ENCODE peak calls at places on chromosomes 16 and 17, in seven cellular contexts. X is effector memory CD8-positive, alpha-beta T cell; A is esophagus squamous epithelium; R is anterior cingulate cortex; S is stimulated activated CD4-positive, alpha-beta T cell treated with anti-CD3 and anti-CD28 coated beads, TNF-alpha, amount 100 ng/mL, for 1 hour; I is activated CD4-positive, alpha-beta T cell treated with anti-CD3 and anti-CD28 coated beads, Interleukin-2, amount 50 U/mL, for 4 hours; J is occipital lobe. G is an unnamed sample.

GRCh38 chr17:51668155-51668962 is 408.0 kb downstream of the UTP18 start:
- DNase-seq in A (no peak), S (no peak), I (no peak), R (no peak), X (no peak), J (no peak), G (no peak)

GRCh38 chr16:31354394-31355291 is at the start of gene ITGAX:
- DNase-seq in S (no peak), J (no peak), I (peak), R (no peak), A (no peak), X (peak), G (peak)

GRCh38 chr16:77238593-77238992 is 39.4 kb downstream of the SYCE1L start:
- DNase-seq in X (no peak), A (no peak), R (no peak), I (no peak), S (no peak), J (no peak), G (no peak)

GRCh38 chr16:53664724-53665345 is 38.8 kb downstream of the RPGRIP1L start:
- DNase-seq in A (no peak), X (no peak), I (no peak), R (no peak), S (no peak), J (no peak), G (no peak)

GRCh38 chr17:39244600-39245570 is 19.1 kb upstream of the STAC2 start:
- DNase-seq in I (peak), J (peak), X (peak), A (peak), R (peak), S (peak), G (peak)

GRCh38 chr17:64441772-64442549 is 7.0 kb upstream of the MILR1 start:
- DNase-seq in R (no peak), J (no peak), A (no peak), I (no peak), X (no peak), S (no peak), G (no peak)

GRCh38 chr17:60952747-60953146 is 275.1 kb downstream of the BCAS3 start:
- DNase-seq in X (no peak), S (no peak), I (no peak), R (no peak), J (no peak), A (no peak), G (no peak)

GRCh38 chr17:47820023-47820789 is 1.4 kb downstream of the OSBPL7 start:
- DNase-seq in J (no peak), S (no peak), A (no peak), I (no peak), R (no peak), X (no peak), G (no peak)

GRCh38 chr16:64459821-64460220 is 662.0 kb downstream of the CDH11 start:
- DNase-seq in R (no peak), S (no peak), I (no peak), J (no peak), A (no peak), X (no peak), G (no peak)

GRCh38 chr17:46044286-46044928 is 45.4 kb downstream of the STH start:
- DNase-seq in S (peak), A (no peak), R (peak), I (peak), J (peak), X (peak), G (no peak)

GRCh38 chr17:58265902-58266875 is 14.5 kb downstream of the MPO start:
- DNase-seq in X (no peak), R (no peak), J (no peak), A (no peak), S (no peak), I (no peak), G (peak)

GRCh38 chr16:8581923-8582580 is 8.3 kb downstream of the TMEM114 start:
- DNase-seq in A (no peak), S (no peak), R (no peak), I (no peak), J (peak), X (no peak), G (no peak)

GRCh38 chr16:74521691-74522090 is 85.2 kb downstream of the GLG1 start:
- DNase-seq in S (no peak), I (no peak), X (no peak), A (no peak), R (peak), J (peak), G (no peak)

GRCh38 chr17:16908282-16908681 is 63.6 kb downstream of the TNFRSF13B start:
- DNase-seq in X (no peak), S (no peak), J (no peak), R (no peak), I (no peak), A (no peak), G (peak)

G was measured in mesenteric fat pad.